ENCODE peak calls at places on chromosomes 16 and 17, in nine cellular contexts. Q is brain microvascular endothelial cell; L is tibial artery; U is thoracic aorta; N is prostate gland; I is heart right ventricle; P is pancreas; V is CD8-positive, alpha-beta memory T cell; F is neuronal stem cell. B is an unnamed sample.

GRCh38 chr16:1280783-1281182 is 24.9 kb downstream of the TPSD1 start:
- DNase-seq in Q (no peak), L (no peak), U (no peak), N (no peak), I (no peak), P (no peak), V (no peak), F (no peak), B (no peak)

GRCh38 chr16:80403871-80404270 is 136.9 kb upstream of the DYNLRB2 start:
- DNase-seq in Q (no peak), L (no peak), U (no peak), N (no peak), I (no peak), P (no peak), V (no peak), F (no peak), B (no peak)

GRCh38 chr16:48500981-48501380 is 109.0 kb downstream of the N4BP1 start:
- DNase-seq in Q (no peak), L (no peak), U (no peak), N (no peak), I (no peak), P (no peak), V (no peak), F (no peak), B (no peak)

GRCh38 chr16:477287-477686 is 50.2 kb upstream of the CAPN15 start:
- DNase-seq in Q (no peak), L (no peak), U (no peak), N (no peak), I (peak), P (no peak), V (no peak), F (no peak), B (no peak)

GRCh38 chr17:1486802-1487695 is 5.4 kb downstream of the MYO1C start:
- DNase-seq in Q (peak), L (peak), U (peak), N (peak), I (peak), P (peak), V (peak), F (peak), B (no peak)

GRCh38 chr17:68356949-68357455 is 65.7 kb downstream of the ARSG start:
- DNase-seq in Q (no peak), L (no peak), U (no peak), N (no peak), I (no peak), P (no peak), V (no peak), F (no peak), B (no peak)

GRCh38 chr17:48068491-48068961 is 20.4 kb downstream of the NFE2L1 start:
- DNase-seq in Q (peak), L (no peak), U (no peak), N (no peak), I (no peak), P (no peak), V (no peak), F (no peak), B (no peak)

GRCh38 chr17:151886-152859 is 14.8 kb downstream of the SCGB1C2 start:
- DNase-seq in Q (peak), L (peak), U (no peak), N (no peak), I (no peak), P (no peak), V (no peak), F (no peak), B (no peak)

GRCh38 chr17:28878158-28878910 is 19.2 kb downstream of the FLOT2 start:
- DNase-seq in Q (no peak), L (no peak), U (no peak), N (no peak), I (no peak), P (no peak), V (no peak), F (no peak), B (no peak)

GRCh38 chr16:56332464-56333079 is 92.8 kb downstream of the AMFR start:
- DNase-seq in Q (peak), L (no peak), U (no peak), N (no peak), I (peak), P (no peak), V (no peak), F (no peak), B (no peak)

GRCh38 chr16:82384017-82384416 is 214.0 kb upstream of the MPHOSPH6 start:
- DNase-seq in Q (no peak), L (no peak), U (no peak), N (no peak), I (no peak), P (no peak), V (no peak), F (no peak), B (no peak)

GRCh38 chr16:2156025-2156848 is 655 bp downstream of the TRAF7 start:
- DNase-seq in Q (peak), L (no peak), U (no peak), N (no peak), I (no peak), P (no peak), V (no peak), F (no peak), B (no peak)

GRCh38 chr17:77892469-77893143 is 65.9 kb upstream of the TNRC6C start:
- DNase-seq in Q (no peak), L (peak), U (no peak), N (no peak), I (no peak), P (no peak), V (no peak), F (peak), B (no peak)

GRCh38 chr16:19715566-19715965 is 2.5 kb downstream of the KNOP1 start:
- DNase-seq in Q (no peak), L (no peak), U (no peak), N (no peak), I (no peak), P (no peak), V (no peak), F (no peak), B (no peak)

GRCh38 chr16:12538667-12539081 is 265.0 kb downstream of the CPPED1 start:
- DNase-seq in Q (no peak), L (no peak), U (no peak), N (no peak), I (no peak), P (no peak), V (no peak), F (no peak), B (no peak)

GRCh38 chr17:47295037-47295873 is 28.5 kb upstream of the EFCAB13 start:
- DNase-seq in Q (no peak), L (no peak), U (no peak), N (no peak), I (no peak), P (no peak), V (no peak), F (peak), B (peak)

GRCh38 chr17:76735006-76735405 is 2.1 kb downstream of the SRSF2 start:
- DNase-seq in Q (no peak), L (no peak), U (no peak), N (no peak), I (no peak), P (no peak), V (no peak), F (no peak), B (no peak)

GRCh38 chr16:10171225-10171624 is 11.0 kb downstream of the GRIN2A start:
- DNase-seq in Q (no peak), L (no peak), U (no peak), N (no peak), I (no peak), P (no peak), V (no peak), F (no peak), B (no peak)

GRCh38 chr17:42101513-42102292 is 3.4 kb upstream of the ZNF385C start:
- DNase-seq in Q (peak), L (peak), U (peak), N (peak), I (peak), P (peak), V (peak), F (peak), B (peak)

GRCh38 chr17:67441052-67441738 is 64.1 kb downstream of the PITPNC1 start:
- DNase-seq in Q (peak), L (no peak), U (peak), N (no peak), I (peak), P (no peak), V (peak), F (peak), B (no peak)

GRCh38 chr17:63516910-63517824 is 6.0 kb upstream of the KCNH6 start:
- DNase-seq in Q (peak), L (no peak), U (no peak), N (no peak), I (no peak), P (no peak), V (no peak), F (no peak), B (no peak)

GRCh38 chr16:88430524-88431446 is 22.3 kb upstream of the ZFPM1 start:
- DNase-seq in Q (peak), L (no peak), U (no peak), N (no peak), I (peak), P (no peak), V (no peak), F (no peak), B (no peak)

GRCh38 chr17:19346351-19347255 is 15.9 kb downstream of the B9D1 start:
- DNase-seq in Q (peak), L (peak), U (peak), N (no peak), I (peak), P (no peak), V (no peak), F (no peak), B (no peak)

GRCh38 chr17:39118674-39119419 is 32.6 kb downstream of the PLXDC1 start:
- DNase-seq in Q (no peak), L (no peak), U (no peak), N (no peak), I (no peak), P (no peak), V (no peak), F (no peak), B (no peak)

DNA sequence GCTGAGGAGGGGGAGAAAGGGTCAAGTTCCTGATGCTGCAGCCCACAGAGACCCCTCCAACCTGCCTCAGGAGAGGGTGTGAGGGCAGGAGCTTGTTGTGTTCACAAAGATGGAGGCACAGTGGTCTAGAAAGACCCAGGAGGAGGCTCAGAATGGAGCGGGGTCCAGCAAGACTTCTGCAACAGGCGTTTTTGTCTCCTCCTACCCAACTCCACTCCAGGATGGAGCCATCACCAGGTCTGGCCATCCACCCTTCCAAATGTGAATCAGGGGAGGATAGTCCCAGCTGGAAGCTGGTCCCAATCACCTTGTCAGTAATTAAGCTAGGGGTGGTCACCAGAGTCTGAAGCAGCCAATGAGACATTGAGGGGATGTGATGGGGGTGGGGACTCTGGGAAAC is 14.7 kb downstream of the CD300LB start:
- DNase-seq in Q (no peak), L (peak), U (no peak), N (no peak), I (no peak), P (no peak), V (no peak), F (no peak), B (no peak)
- H3K27ac ChIP-seq in Q (no peak), L (no peak), U (no peak), N (no peak), I (no peak), P (no peak), V (no peak), F (no peak), B (no peak)

DNA sequence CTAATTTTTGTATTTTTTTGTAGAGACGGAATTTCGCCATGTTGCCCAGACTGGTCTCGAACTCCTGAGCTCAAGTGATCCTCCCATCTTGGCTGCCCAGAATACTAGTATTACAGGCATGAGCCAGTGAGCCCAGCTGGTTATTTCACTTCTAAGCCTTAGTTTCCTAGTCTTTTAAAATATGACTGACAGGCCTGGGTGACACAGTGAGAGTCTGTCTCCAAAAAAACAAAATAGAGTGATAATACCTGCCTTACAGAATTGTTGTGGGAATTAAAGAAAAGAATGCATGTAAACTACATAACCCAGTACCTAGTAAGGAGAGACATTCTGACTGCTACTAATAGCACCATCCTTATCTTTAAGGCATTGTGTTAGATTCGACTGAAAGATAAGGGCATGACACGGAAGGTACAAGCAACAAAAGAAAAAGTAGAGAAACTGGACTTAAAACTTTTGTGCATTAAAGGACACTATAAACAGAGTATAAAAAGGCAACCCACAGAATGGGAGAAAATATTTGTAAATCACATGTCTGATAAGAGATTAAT is 11.6 kb downstream of the TOM1L2 start:
- DNase-seq in Q (no peak), L (no peak), U (no peak), N (no peak), I (no peak), P (no peak), V (no peak), F (no peak), B (no peak)
- H3K27ac ChIP-seq in Q (no peak), L (peak), U (no peak), N (peak), I (peak), P (peak), V (no peak), F (no peak), B (peak)

GRCh38 chr17:13541032-13541480 is 60.7 kb downstream of the HS3ST3A1 start:
- DNase-seq in Q (peak), L (no peak), U (no peak), N (no peak), I (no peak), P (no peak), V (no peak), F (no peak), B (no peak)

GRCh38 chr17:13538841-13539411 is 62.8 kb downstream of the HS3ST3A1 start:
- DNase-seq in Q (no peak), L (no peak), U (no peak), N (no peak), I (no peak), P (no peak), V (no peak), F (no peak), B (no peak)

GRCh38 chr17:13542612-13543011 is 59.1 kb downstream of the HS3ST3A1 start:
- DNase-seq in Q (no peak), L (no peak), U (no peak), N (no peak), I (no peak), P (no peak), V (no peak), F (no peak), B (no peak)

GRCh38 chr17:13539421-13539820 is 62.3 kb downstream of the HS3ST3A1 start:
- DNase-seq in Q (no peak), L (no peak), U (no peak), N (no peak), I (no peak), P (no peak), V (no peak), F (no peak), B (no peak)

GRCh38 chr17:13540546-13540945 is 61.2 kb downstream of the HS3ST3A1 start:
- DNase-seq in Q (no peak), L (no peak), U (no peak), N (no peak), I (no peak), P (no peak), V (no peak), F (no peak), B (no peak)
- H3K27ac ChIP-seq in Q (peak), L (no peak), U (no peak), N (peak), I (no peak), P (no peak), V (no peak), F (no peak), B (no peak)

DNA sequence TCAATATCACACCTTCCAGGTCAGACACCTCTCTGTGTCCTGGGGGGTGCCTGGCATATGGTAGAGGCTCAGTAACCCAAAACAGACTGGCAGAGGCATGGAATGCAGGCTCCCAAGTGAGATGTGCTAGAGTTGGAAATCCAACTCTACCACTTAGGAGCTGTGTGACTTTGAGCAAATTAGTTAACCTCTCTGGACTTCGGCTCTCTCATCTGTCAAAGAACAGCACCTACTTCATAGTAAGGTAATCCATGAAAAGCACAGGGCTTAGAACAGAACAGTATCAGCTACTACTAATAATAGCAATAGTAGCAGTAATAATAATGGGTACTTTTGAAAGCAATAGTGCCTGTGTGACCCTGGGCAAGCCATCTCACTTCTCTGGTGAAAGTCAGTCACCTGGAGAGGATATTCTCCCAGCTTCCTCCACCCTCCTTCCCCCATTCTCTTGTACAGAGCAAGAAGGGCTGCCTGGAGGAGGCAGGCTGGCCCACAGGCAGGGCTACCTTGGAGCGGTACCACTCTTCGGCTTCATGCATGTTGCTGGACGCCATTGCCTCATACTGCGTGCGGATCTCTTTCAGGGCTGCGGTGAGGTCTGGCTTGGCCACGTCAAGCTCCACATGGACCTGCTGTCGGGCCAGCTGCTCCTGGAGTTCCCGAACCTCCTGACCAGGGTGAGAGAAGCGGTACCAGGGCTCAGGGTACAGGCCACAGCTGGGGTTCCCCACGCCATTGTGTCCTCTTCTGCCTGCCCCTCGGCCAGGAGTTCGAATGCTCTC is 2.3 kb downstream of the GFAP start:
- DNase-seq in Q (no peak), L (no peak), U (no peak), N (no peak), I (no peak), P (no peak), V (no peak), F (no peak), B (no peak)
- H3K27ac ChIP-seq in Q (no peak), L (no peak), U (no peak), N (no peak), I (no peak), P (no peak), V (no peak), F (no peak), B (peak)

B was measured in caudate nucleus.